ENCODE peak calls at places on chromosomes 11 and 22, in six cellular contexts. V is PC-3; I is naive thymus-derived CD4-positive, alpha-beta T cell; L is spleen; M is CD4-positive, CD25-positive, alpha-beta regulatory T cell; K is CD4-positive, alpha-beta memory T cell. F is an unnamed sample. For H3K27me3 and H3K4me1, the result is how much of the 10 kb centered on the place peaks cover.

GRCh38 chr11:61071208-61071681 is 31.0 kb upstream of the CD5 start:
- DNase-seq in V (no peak), I (no peak), L (peak), M (peak), K (peak), F (no peak)

GRCh38 chr22:17637490-17638181 is 921 bp upstream of the BCL2L13 start:
- DNase-seq in V (no peak), I (no peak), L (no peak), M (no peak), K (no peak), F (no peak)

GRCh38 chr22:46730568-46731245 is 7.3 kb downstream of the CERK start:
- DNase-seq in V (no peak), I (no peak), L (no peak), M (no peak), K (no peak), F (peak)

GRCh38 chr22:20748820-20749428 is 25.0 kb upstream of the SERPIND1 start:
- DNase-seq in V (no peak), I (no peak), L (no peak), M (no peak), K (no peak), F (no peak)

GRCh38 chr11:14015711-14016110 is 53.2 kb downstream of the SPON1 start:
- DNase-seq in V (peak), I (no peak), L (no peak), M (no peak), K (no peak), F (peak)

GRCh38 chr22:26035523-26035922 is 133.7 kb upstream of the SEZ6L start:
- DNase-seq in V (no peak), I (no peak), L (no peak), M (no peak), K (no peak), F (no peak)

GRCh38 chr22:41713004-41713403 is 13.7 kb downstream of the MEI1 start:
- DNase-seq in V (peak), I (no peak), L (no peak), M (no peak), K (no peak), F (no peak)

GRCh38 chr11:133934599-133935550 is 21.9 kb downstream of the IGSF9B start:
- DNase-seq in V (peak), I (no peak), L (peak), M (no peak), K (no peak), F (peak)

GRCh38 chr22:18000441-18001039 is 23.8 kb downstream of the MICAL3 start:
- DNase-seq in V (peak), I (no peak), L (peak), M (peak), K (no peak), F (peak)

GRCh38 chr22:19346677-19347265 is 55.3 kb upstream of the CLTCL1 start:
- DNase-seq in V (no peak), I (no peak), L (no peak), M (no peak), K (no peak), F (no peak)

GRCh38 chr11:121235057-121235456 is 57.5 kb upstream of the SC5D start:
- DNase-seq in V (no peak), I (no peak), L (no peak), M (no peak), K (no peak), F (no peak)

GRCh38 chr11:41720761-41721160 is 261.3 kb upstream of the LRRC4C start:
- DNase-seq in V (no peak), I (no peak), L (no peak), M (no peak), K (no peak), F (no peak)

GRCh38 chr11:122097419-122098001 is 18.5 kb downstream of the BLID start:
- DNase-seq in V (no peak), I (no peak), L (no peak), M (no peak), K (no peak), F (peak)

GRCh38 chr11:38014405-38014804 is 1416.4 kb upstream of the RAG2 start:
- DNase-seq in V (no peak), I (no peak), L (no peak), M (no peak), K (no peak), F (peak)

GRCh38 chr11:121494355-121495099 is 41.8 kb upstream of the SORL1-AS1 start:
- DNase-seq in V (no peak), I (no peak), L (no peak), M (no peak), K (peak), F (no peak)

GRCh38 chr11:110069158-110069737 is 23.9 kb upstream of the ZC3H12C start:
- DNase-seq in V (peak), I (no peak), L (no peak), M (no peak), K (no peak), F (peak)

GRCh38 chr11:123382555-123383074 is 47.5 kb upstream of the GRAMD1B start:
- DNase-seq in V (no peak), I (no peak), L (no peak), M (no peak), K (no peak), F (no peak)

GRCh38 chr11:113147249-113147648 is 167.1 kb upstream of the TTC12 start:
- DNase-seq in V (no peak), I (no peak), L (no peak), M (no peak), K (no peak), F (no peak)

GRCh38 chr11:11356842-11357241 is 3.8 kb upstream of the CSNK2A3 start:
- DNase-seq in V (no peak), I (no peak), L (no peak), M (no peak), K (no peak), F (no peak)

GRCh38 chr11:104584823-104585222 is 313.4 kb downstream of the CASP12 start:
- DNase-seq in V (no peak), I (no peak), L (no peak), M (no peak), K (no peak), F (no peak)

GRCh38 chr11:65026810-65027209 is 429 bp upstream of the SNX15 start:
- DNase-seq in V (no peak), I (no peak), L (no peak), M (no peak), K (no peak), F (no peak)

GRCh38 chr11:44638032-44638431 is 72.6 kb downstream of the CD82 start:
- DNase-seq in V (no peak), I (no peak), L (peak), M (no peak), K (no peak), F (no peak)

GRCh38 chr22:35111244-35111643 is 45.3 kb downstream of the ISX start:
- DNase-seq in V (no peak), I (no peak), L (no peak), M (no peak), K (no peak), F (no peak)

GRCh38 chr22:37999640-38000272 is 15.4 kb upstream of the SOX10 start:
- DNase-seq in V (peak), I (no peak), L (no peak), M (no peak), K (no peak), F (peak)

GRCh38 chr11:2298795-2299747 is 2.6 kb downstream of the C11orf21 start:
- DNase-seq in V (peak), I (no peak), L (peak), M (no peak), K (no peak), F (no peak)

GRCh38 chr11:793556-793955 is 3.7 kb upstream of the CEND1 start:
- DNase-seq in V (no peak), I (no peak), L (no peak), M (no peak), K (no peak), F (no peak)

GRCh38 chr22:26990503-26991189 is 333.3 kb downstream of the MIAT start:
- DNase-seq in V (no peak), I (no peak), L (no peak), M (no peak), K (no peak), F (no peak)

GRCh38 chr11:89436071-89436470 is 55.1 kb downstream of the NOX4 start:
- DNase-seq in V (no peak), I (no peak), L (no peak), M (no peak), K (no peak), F (peak)

GRCh38 chr11:3849297-3849874 is 6.1 kb upstream of the STIM1 start:
- DNase-seq in V (peak), I (no peak), L (no peak), M (peak), K (peak), F (peak)

GRCh38 chr22:24305260-24305692 is 34.6 kb downstream of the SPECC1L start:
- DNase-seq in V (peak), I (no peak), L (no peak), M (no peak), K (peak), F (no peak)

GRCh38 chr22:37663521-37664140 is 5.1 kb downstream of the PDXP start:
- DNase-seq in V (no peak), I (no peak), L (no peak), M (no peak), K (no peak), F (no peak)

GRCh38 chr11:84855846-84856245 is 771.3 kb downstream of the DLG2 start:
- DNase-seq in V (peak), I (no peak), L (no peak), M (no peak), K (no peak), F (peak)

GRCh38 chr11:46099973-46100335 is 21.3 kb downstream of the PHF21A start:
- DNase-seq in V (no peak), I (no peak), L (no peak), M (no peak), K (peak), F (peak)

GRCh38 chr11:87324817-87325489 is 287.2 kb downstream of the TMEM135 start:
- DNase-seq in V (no peak), I (no peak), L (no peak), M (no peak), K (no peak), F (no peak)

GRCh38 chr11:60791534-60791933 is 6.4 kb downstream of the MS4A10 start:
- DNase-seq in V (no peak), I (no peak), L (peak), M (no peak), K (no peak), F (no peak)

GRCh38 chr11:106161775-106162174 is 84.3 kb downstream of the AASDHPPT start:
- DNase-seq in V (no peak), I (no peak), L (no peak), M (no peak), K (no peak), F (no peak)

GRCh38 chr11:4672470-4672869 is 25.2 kb downstream of the OR51E2 start:
- DNase-seq in V (peak), I (no peak), L (no peak), M (no peak), K (no peak), F (no peak)

GRCh38 chr11:102868359-102868758 is 6.4 kb downstream of the MMP12 start:
- DNase-seq in V (peak), I (no peak), L (no peak), M (no peak), K (no peak), F (peak)
- H3K27me3 ChIP-seq in V (under half), I (under half), L (under half), M (under half), K (under half), F (under half)

DNA sequence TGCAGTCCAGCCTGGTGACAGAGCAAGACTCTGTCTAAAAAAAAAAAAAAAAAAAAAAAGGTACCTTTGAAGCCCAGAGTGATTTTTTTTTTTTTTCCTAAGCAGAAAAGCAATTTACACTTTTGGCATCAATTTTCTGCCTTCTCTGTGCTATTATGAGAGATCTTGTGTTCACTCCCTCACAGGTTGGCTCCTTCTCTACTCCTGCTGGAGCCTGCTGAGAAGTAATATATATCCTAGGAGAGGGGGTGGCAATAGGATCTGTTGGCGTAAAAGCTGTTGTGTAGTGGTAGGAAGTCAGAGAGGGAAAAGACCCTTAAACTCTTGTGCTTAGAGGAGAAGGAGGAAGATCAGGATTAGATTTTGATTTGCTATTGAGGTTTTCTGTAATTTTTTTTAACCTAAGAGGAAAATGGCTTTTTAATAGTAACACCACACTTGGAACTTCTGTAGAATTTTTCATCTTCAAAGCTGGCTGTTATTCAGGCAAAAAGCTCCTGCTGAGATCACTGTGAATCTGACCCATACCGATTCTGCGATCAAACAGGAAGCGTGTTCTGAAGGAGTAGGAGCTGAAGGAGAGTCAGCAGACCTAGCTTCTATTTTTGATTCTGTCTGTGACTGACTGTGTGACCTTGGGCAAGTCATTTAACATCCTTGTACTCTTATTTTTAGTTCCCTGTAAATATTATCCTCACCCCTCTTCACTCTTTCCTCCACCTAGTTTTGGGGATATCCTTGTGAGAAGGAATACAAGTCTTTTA is 77.7 kb downstream of the TRIM44 start:
- DNase-seq in V (no peak), I (no peak), L (no peak), M (no peak), K (no peak), F (no peak)
- H3K4me1 ChIP-seq in V (under half), I (under half), L (under half), M (under half), K (under half), F (under half)

GRCh38 chr11:23280088-23280487 is 419.8 kb upstream of the CCDC179 start:
- DNase-seq in V (no peak), I (no peak), L (no peak), M (no peak), K (no peak), F (no peak)

GRCh38 chr11:23288001-23288783 is 427.9 kb upstream of the CCDC179 start:
- DNase-seq in V (peak), I (no peak), L (no peak), M (no peak), K (no peak), F (peak)

GRCh38 chr11:23284626-23285025 is 424.4 kb upstream of the CCDC179 start:
- DNase-seq in V (peak), I (no peak), L (no peak), M (no peak), K (no peak), F (peak)
- H3K27me3 ChIP-seq in V (under half), I (under half), L (under half), M (under half), K (under half), F (under half)

DNA sequence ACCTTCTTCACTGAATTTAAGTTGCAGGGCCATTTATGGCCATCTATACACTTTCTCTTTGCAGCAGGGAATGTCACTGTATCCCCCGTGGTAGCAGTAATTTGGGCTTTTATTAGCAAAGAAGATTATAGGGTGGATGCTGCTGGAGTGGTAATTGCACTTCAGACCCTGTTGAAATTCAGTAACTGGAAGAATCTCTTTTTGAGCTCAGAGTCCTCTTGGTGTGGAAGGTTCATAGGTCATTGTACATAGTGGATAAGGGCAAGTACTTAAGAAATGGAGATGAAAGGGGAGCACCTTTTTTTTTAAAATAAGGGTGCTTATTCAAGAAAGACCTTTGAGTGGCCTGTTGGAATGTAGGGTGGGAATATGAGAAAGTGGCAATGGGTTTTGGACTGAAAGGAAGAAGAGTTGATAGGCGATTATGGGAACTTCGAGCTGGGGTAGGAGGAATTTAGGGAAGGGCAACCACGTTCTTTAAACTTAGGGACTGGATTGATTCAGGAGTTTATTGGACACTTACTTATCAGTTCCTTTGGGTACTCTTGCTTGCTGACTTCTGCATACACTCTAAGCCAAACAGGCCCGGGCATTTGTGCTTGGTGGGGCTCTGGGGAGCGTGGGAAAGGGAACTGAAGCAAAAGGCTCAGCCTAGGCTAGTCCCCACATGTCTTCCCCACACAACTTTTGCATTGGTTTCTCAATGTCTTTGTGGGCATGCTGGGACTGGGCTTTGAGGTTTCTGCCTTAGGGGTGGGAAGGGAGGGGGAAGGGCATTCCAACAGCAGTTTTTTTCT is 26.5 kb downstream of the CTNND1 start:
- DNase-seq in V (no peak), I (no peak), L (no peak), M (no peak), K (no peak), F (peak)
- H3K4me1 ChIP-seq in V (under half), I (under half), L (half or more), M (under half), K (under half), F (under half)

F was measured in adipocyte.